ENCODE peak calls at places on chromosomes 16 and 17, in six cellular contexts. E is GM12891, T is HepG2, W is H1, N is GM12878, S is K562. M is an unnamed sample.

GRCh38 chr17:33686171-33686570 is 393.1 kb upstream of the ASIC2 start:
- DNase-seq in E (peak), T (no peak), W (peak), N (no peak), S (peak), M (peak)

GRCh38 chr17:36813957-36814356 is 123.3 kb upstream of the LHX1 start:
- DNase-seq in E (no peak), T (no peak), W (no peak), N (no peak), S (no peak), M (no peak)

GRCh38 chr16:15606521-15607220 is 36.3 kb downstream of the MARF1 start:
- DNase-seq in E (no peak), T (no peak), W (no peak), N (no peak), S (no peak), M (no peak)

GRCh38 chr16:30346286-30346685 is 8.8 kb downstream of the CD2BP2 start:
- DNase-seq in E (no peak), T (no peak), W (no peak), N (no peak), S (no peak), M (no peak)

GRCh38 chr16:60907645-60908044 is 1128.6 kb downstream of the CDH8 start:
- DNase-seq in E (no peak), T (no peak), W (no peak), N (no peak), S (no peak), M (no peak)

GRCh38 chr17:69967910-69968411 is 107.1 kb upstream of the KCNJ16 start:
- DNase-seq in E (no peak), T (no peak), W (no peak), N (no peak), S (no peak), M (no peak)

GRCh38 chr17:27544350-27545131 is 86.4 kb upstream of the LGALS9 start:
- DNase-seq in E (peak), T (no peak), W (no peak), N (peak), S (peak), M (peak)

GRCh38 chr16:3610698-3611144 is 685 bp downstream of the SLX4 start:
- DNase-seq in E (no peak), T (no peak), W (no peak), N (no peak), S (peak), M (no peak)

GRCh38 chr17:13031718-13032350 is 14.0 kb upstream of the ELAC2 start:
- DNase-seq in E (peak), T (peak), W (peak), N (no peak), S (peak), M (peak)

GRCh38 chr17:53626286-53626685 is 196.4 kb upstream of the KIF2B start:
- DNase-seq in E (no peak), T (no peak), W (no peak), N (no peak), S (peak), M (no peak)

GRCh38 chr16:49588729-49589384 is 215.3 kb downstream of the C16orf78 start:
- DNase-seq in E (no peak), T (no peak), W (peak), N (no peak), S (peak), M (no peak)

GRCh38 chr17:41417576-41418015 is 6.8 kb downstream of the KRT37 start:
- DNase-seq in E (no peak), T (peak), W (peak), N (no peak), S (peak), M (peak)

GRCh38 chr16:70490261-70490660 is 33.1 kb downstream of the COG4 start:
- DNase-seq in E (no peak), T (no peak), W (no peak), N (no peak), S (no peak), M (no peak)

GRCh38 chr16:84294196-84295142 is at the start of gene WFDC1:
- DNase-seq in E (no peak), T (no peak), W (peak), N (no peak), S (no peak), M (no peak)

GRCh38 chr16:15752717-15753488 is 102.9 kb downstream of the NDE1 start:
- DNase-seq in E (no peak), T (no peak), W (no peak), N (no peak), S (no peak), M (no peak)

GRCh38 chr17:68033636-68034451 is 1.7 kb upstream of the KPNA2 start:
- DNase-seq in E (no peak), T (peak), W (no peak), N (no peak), S (peak), M (no peak)

GRCh38 chr17:77726549-77726957 is 231.9 kb upstream of the TNRC6C start:
- DNase-seq in E (no peak), T (no peak), W (peak), N (no peak), S (no peak), M (no peak)

GRCh38 chr16:72434159-72434558 is 262.2 kb upstream of the PMFBP1 start:
- DNase-seq in E (no peak), T (no peak), W (no peak), N (no peak), S (peak), M (no peak)

GRCh38 chr17:55731586-55732250 is 9.1 kb upstream of the TMEM100 start:
- DNase-seq in E (no peak), T (no peak), W (no peak), N (no peak), S (peak), M (no peak)

GRCh38 chr16:52436646-52437645 is 110.0 kb downstream of the TOX3 start:
- DNase-seq in E (no peak), T (no peak), W (no peak), N (no peak), S (no peak), M (no peak)

GRCh38 chr16:1030381-1030901 is 42.1 kb upstream of the SSTR5 start:
- DNase-seq in E (no peak), T (no peak), W (no peak), N (no peak), S (no peak), M (no peak)

GRCh38 chr16:36336-36984 is 16.9 kb downstream of the POLR3K start:
- DNase-seq in E (no peak), T (no peak), W (no peak), N (no peak), S (no peak), M (no peak)

GRCh38 chr17:50631195-50631907 is 3.3 kb upstream of the ABCC3 start:
- DNase-seq in E (no peak), T (no peak), W (no peak), N (no peak), S (no peak), M (no peak)

GRCh38 chr17:9768381-9768934 is 22.9 kb downstream of the DHRS7C start:
- DNase-seq in E (peak), T (peak), W (no peak), N (no peak), S (peak), M (no peak)

GRCh38 chr17:3026856-3027751 is 36.3 kb downstream of the OR1D5 start:
- DNase-seq in E (no peak), T (no peak), W (no peak), N (no peak), S (no peak), M (no peak)

GRCh38 chr16:68636818-68637217 is 8.3 kb upstream of the CDH3 start:
- DNase-seq in E (no peak), T (no peak), W (no peak), N (no peak), S (no peak), M (no peak)

GRCh38 chr17:17356931-17357270 is 53.7 kb downstream of the NT5M start:
- DNase-seq in E (no peak), T (no peak), W (no peak), N (no peak), S (no peak), M (no peak)

GRCh38 chr16:66115373-66115772 is 251.1 kb upstream of the CDH5 start:
- DNase-seq in E (no peak), T (no peak), W (no peak), N (no peak), S (peak), M (no peak)

GRCh38 chr17:64455993-64456885 is 7.3 kb downstream of the MILR1 start:
- DNase-seq in E (no peak), T (no peak), W (no peak), N (no peak), S (no peak), M (no peak)

GRCh38 chr16:73887895-73888294 is 408.7 kb upstream of the PSMD7 start:
- DNase-seq in E (no peak), T (no peak), W (no peak), N (no peak), S (no peak), M (no peak)

GRCh38 chr16:23400387-23400930 is 52.5 kb downstream of the COG7 start:
- DNase-seq in E (no peak), T (no peak), W (no peak), N (no peak), S (no peak), M (no peak)

GRCh38 chr16:76768948-76769347 is 422.0 kb upstream of the MON1B start:
- DNase-seq in E (no peak), T (no peak), W (no peak), N (no peak), S (no peak), M (no peak)
- TF ChIP-seq TAF1 in E (no peak), T (no peak), W (no peak), N (no peak), S (no peak), M (no peak)

DNA sequence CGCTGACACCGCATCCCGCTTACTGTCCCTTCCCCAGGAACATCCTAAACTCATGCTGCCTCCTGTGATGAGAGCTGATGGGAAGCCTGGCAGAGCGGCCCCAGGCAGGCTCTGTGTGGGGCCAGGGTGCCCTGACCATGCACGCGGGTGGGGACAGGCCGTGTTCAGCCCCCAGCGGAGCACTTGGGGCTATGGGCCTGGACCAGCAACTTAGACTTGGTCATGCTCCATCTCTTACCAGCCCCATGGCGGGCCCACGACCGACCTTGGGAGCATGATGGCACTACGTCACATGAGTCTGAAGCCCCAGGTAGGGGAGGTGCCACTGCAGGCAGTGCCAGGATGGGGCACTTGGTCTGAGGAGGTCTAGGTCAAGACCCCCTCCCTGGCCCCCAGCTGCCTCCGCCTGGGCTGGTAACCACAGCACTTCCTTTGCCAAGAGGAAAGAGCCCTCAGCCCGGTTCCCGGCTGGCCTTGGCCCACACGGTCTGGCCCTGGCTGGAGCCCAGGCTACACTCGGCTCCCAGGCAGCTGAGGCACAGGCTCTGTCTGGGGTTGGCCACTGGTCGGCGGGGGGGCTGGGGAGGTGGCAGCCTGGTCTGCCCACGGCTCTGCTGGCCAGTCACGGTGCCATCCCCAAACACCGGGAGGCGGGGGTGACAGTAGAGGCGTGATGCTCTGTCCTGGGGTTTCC is 25.7 kb downstream of the BAHCC1 start:
- DNase-seq in E (no peak), T (no peak), W (no peak), N (no peak), S (no peak), M (no peak)
- TF ChIP-seq POLR2A in E (no peak), T (no peak), W (no peak), N (no peak), S (no peak), M (no peak)

GRCh38 chr16:27257271-27257670 is 11.3 kb downstream of the NSMCE1 start:
- DNase-seq in E (no peak), T (no peak), W (no peak), N (no peak), S (no peak), M (no peak)

GRCh38 chr16:27256861-27257260 is 11.7 kb downstream of the NSMCE1 start:
- DNase-seq in E (no peak), T (no peak), W (no peak), N (no peak), S (no peak), M (no peak)

GRCh38 chr16:27259710-27260109 is 8.9 kb downstream of the NSMCE1 start:
- DNase-seq in E (no peak), T (no peak), W (peak), N (no peak), S (no peak), M (no peak)

GRCh38 chr16:27254262-27254811 is 14.2 kb downstream of the NSMCE1 start:
- DNase-seq in E (no peak), T (no peak), W (no peak), N (peak), S (no peak), M (no peak)

DNA sequence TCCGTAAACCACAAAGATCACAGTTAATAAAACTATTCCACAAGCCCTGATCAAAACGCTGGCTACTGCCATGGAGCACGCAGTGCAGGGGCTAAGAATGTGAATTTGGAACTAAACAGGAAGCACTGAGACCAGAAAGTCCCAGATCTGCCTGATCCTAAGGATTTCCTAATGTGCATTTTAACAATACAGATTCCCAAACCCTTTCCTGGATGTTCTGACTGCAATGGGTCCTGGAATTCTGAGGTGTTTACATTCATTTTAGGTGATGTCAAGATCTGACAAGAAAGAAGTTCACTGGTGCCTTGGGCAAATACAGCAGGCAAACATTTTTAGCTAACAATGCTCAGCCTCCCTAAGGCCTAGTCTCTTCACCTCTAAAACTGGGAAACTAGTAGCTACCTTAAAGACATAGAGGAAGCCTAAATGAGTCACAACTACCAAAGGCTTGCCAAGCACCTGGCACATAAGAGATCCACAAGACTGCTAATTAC is 10.3 kb downstream of the NSMCE1 start:
- DNase-seq in E (no peak), T (peak), W (no peak), N (no peak), S (no peak), M (no peak)
- TF ChIP-seq POLR2AphosphoS5 in E (no peak), T (no peak), W (no peak), N (no peak), S (no peak), M (no peak)

GRCh38 chr17:8253801-8254200 is 4.7 kb downstream of the PFAS start:
- DNase-seq in E (no peak), T (no peak), W (no peak), N (no peak), S (peak), M (no peak)
- TF ChIP-seq TAF1 in E (no peak), T (no peak), W (no peak), N (no peak), S (no peak), M (no peak)

GRCh38 chr17:82367724-82368524 is 3.6 kb upstream of the UTS2R start:
- DNase-seq in E (no peak), T (peak), W (no peak), N (no peak), S (peak), M (no peak)
- TF ChIP-seq POLR2A in E (no peak), T (peak), W (no peak), N (no peak), S (peak), M (no peak)

DNA sequence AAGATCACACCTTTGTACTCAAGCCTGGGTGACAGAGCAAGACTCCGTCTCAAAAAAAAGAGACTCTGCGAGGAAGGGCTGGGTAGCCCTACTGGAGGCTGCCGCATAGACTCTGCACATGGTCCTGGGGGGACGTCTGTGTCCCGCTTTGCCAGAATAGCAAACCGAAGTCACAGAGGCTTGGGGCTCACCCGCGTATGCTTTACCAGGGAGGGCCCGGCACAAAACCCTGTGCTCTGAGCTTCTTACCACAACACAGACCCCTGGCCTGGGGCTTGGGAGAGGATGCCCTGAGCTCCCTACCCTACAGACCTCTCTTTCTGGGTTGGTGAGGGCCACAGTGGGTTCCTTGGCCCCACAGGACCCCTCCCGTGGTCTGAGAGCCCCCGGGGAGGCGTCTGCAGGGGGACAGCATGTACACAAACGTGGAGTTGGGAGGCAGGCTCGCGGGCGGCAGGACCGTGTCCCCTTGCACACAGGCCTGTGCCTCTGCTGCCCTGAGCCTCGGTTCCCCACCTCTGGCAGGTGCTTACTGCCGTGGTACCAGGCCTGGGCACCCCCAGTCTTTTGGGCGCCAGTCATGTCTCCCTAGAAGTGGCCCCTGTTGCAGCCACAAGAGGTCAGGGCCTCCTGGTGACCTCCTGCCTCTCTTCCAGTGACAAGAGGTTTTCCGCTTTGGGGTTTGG is 13.8 kb downstream of the CPNE7 start:
- DNase-seq in E (no peak), T (no peak), W (no peak), N (no peak), S (no peak), M (no peak)
- TF ChIP-seq POLR2AphosphoS5 in E (no peak), T (no peak), W (no peak), N (no peak), S (no peak), M (no peak)

GRCh38 chr17:38705523-38705802 is 390 bp downstream of the MLLT6 start:
- DNase-seq in E (no peak), T (no peak), W (no peak), N (no peak), S (no peak), M (no peak)

GRCh38 chr17:38707678-38708351 is 2.7 kb downstream of the MLLT6 start:
- DNase-seq in E (no peak), T (no peak), W (no peak), N (no peak), S (no peak), M (no peak)

GRCh38 chr17:38706625-38707298 is 1.7 kb downstream of the MLLT6 start:
- DNase-seq in E (no peak), T (no peak), W (peak), N (no peak), S (peak), M (peak)

GRCh38 chr17:38704645-38705522 is at the start of gene MLLT6:
- DNase-seq in E (no peak), T (peak), W (no peak), N (no peak), S (peak), M (peak)

DNA sequence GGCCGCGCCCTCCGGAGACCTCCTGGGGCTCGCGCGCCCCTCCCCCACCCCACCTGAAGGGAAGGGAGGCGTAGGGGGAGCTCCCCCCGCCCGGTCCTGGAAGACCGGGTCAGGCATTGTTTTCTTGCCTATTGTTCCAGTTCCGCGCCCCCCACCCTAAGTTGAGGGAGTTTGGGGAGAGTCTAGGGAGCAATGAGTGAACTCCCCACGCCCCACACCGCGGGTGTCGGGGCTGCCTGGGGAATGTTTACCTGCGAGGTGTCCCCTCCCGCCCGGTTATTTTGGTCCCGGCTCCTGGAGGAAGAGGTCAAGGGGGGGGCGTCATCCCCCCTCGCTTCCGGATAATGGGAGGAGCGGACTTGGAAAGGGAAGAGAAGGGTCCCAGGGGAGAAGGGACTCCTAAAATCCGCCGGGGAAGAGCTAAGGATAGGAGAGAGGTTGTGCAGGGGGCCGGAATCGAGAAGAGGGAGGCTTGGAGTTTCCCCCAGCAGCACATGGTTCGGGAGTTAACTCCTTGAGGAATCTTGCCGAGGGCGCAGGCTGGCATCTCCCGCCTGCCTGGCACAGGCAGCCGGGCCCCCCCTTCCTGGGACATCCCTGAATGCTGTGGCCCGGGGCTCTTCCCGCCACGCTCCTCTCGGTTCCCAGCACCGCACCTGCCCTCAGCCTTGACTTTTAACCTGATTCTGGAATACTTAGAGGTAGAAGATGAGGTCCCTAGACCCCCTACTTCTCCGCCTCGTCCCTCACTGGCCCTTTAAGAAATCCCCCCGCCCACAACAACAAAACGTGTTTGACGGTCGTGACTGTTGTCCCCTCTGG is 941 bp downstream of the MLLT6 start:
- DNase-seq in E (no peak), T (peak), W (peak), N (no peak), S (peak), M (peak)
- TF ChIP-seq TAF1 in E (no peak), T (peak), W (no peak), N (no peak), S (no peak), M (no peak)

GRCh38 chr17:74430385-74430705 is 1.5 kb upstream of the GPRC5C start:
- DNase-seq in E (no peak), T (no peak), W (no peak), N (no peak), S (no peak), M (no peak)
- TF ChIP-seq POLR2A in E (no peak), T (peak), W (no peak), N (no peak), S (no peak), M (no peak)

M was measured in GM12892.